ENCODE peak calls at places on chromosome 13, in ten cellular contexts. E is H1, L is K562, C is HCT116, R is A549, H is GM12878, F is endothelial cell of umbilical vein, T is WTC11, Q is HepG2, M is SK-N-SH. Y is an unnamed sample.

GRCh38 chr13:64339373-64340063 is 2890.6 kb downstream of the PCDH9 start:
- DNase-seq in R (no peak), Q (no peak), E (no peak), C (no peak), T (no peak), M (no peak), F (no peak), L (no peak), H (no peak), Y (no peak)

GRCh38 chr13:106433066-106433465 is 102.4 kb downstream of the EFNB2 start:
- DNase-seq in R (peak; percentile 4), H (no peak), Q (no peak), F (no peak), C (no peak), L (no peak), M (no peak), E (no peak), T (no peak), Y (no peak)

GRCh38 chr13:44365008-44365407 is 8.6 kb upstream of the SERP2 start:
- DNase-seq in H (no peak), T (no peak), Q (no peak), M (no peak), F (no peak), R (no peak), L (no peak), C (peak; percentile 21), E (no peak), Y (no peak)

GRCh38 chr13:44050450-44051063 is 170.9 kb downstream of the LACC1 start:
- DNase-seq in R (peak; percentile 38), E (no peak), L (peak; percentile 6), C (peak; percentile 32), Q (peak; percentile 7), M (peak; percentile 33), T (no peak), H (no peak), F (peak; percentile 49), Y (peak; percentile 21)

GRCh38 chr13:107874456-107874855 is 340.9 kb downstream of the LIG4 start:
- DNase-seq in R (no peak), H (no peak), M (no peak), C (no peak), Q (no peak), E (no peak), L (no peak), F (no peak), T (no peak), Y (no peak)

GRCh38 chr13:110312669-110313031 is 5.6 kb downstream of the COL4A2 start:
- DNase-seq in E (no peak), L (no peak), F (no peak), M (no peak), R (peak; percentile 27), C (no peak), T (no peak), Q (no peak), H (no peak), Y (peak; percentile 8)

GRCh38 chr13:102240110-102240509 is 161.7 kb downstream of the FGF14 start:
- DNase-seq in C (no peak), E (no peak), R (no peak), L (no peak), T (no peak), Q (no peak), M (peak; percentile 10), H (no peak), F (no peak), Y (no peak)

GRCh38 chr13:75901509-75901908 is 265.4 kb downstream of the LMO7 start:
- DNase-seq in C (no peak), H (no peak), F (no peak), Q (no peak), M (no peak), L (no peak), T (no peak), R (no peak), E (no peak), Y (no peak)

GRCh38 chr13:108924154-108924940 is 294.9 kb downstream of the MYO16 start:
- DNase-seq in C (no peak), E (no peak), T (no peak), H (no peak), Q (no peak), F (no peak), R (no peak), M (no peak), L (no peak), Y (peak; percentile 30)

GRCh38 chr13:38519229-38519910 is 167.5 kb upstream of the FREM2 start:
- DNase-seq in F (no peak), T (no peak), L (no peak), Q (no peak), H (no peak), R (no peak), C (no peak), E (peak; percentile 58), M (no peak), Y (no peak)
- TF ChIP-seq MAX in F (no peak), T (no peak), L (no peak), Q (no peak), H (no peak), R (no peak), C (no peak), E (no peak), M (no peak), Y (no peak)

DNA sequence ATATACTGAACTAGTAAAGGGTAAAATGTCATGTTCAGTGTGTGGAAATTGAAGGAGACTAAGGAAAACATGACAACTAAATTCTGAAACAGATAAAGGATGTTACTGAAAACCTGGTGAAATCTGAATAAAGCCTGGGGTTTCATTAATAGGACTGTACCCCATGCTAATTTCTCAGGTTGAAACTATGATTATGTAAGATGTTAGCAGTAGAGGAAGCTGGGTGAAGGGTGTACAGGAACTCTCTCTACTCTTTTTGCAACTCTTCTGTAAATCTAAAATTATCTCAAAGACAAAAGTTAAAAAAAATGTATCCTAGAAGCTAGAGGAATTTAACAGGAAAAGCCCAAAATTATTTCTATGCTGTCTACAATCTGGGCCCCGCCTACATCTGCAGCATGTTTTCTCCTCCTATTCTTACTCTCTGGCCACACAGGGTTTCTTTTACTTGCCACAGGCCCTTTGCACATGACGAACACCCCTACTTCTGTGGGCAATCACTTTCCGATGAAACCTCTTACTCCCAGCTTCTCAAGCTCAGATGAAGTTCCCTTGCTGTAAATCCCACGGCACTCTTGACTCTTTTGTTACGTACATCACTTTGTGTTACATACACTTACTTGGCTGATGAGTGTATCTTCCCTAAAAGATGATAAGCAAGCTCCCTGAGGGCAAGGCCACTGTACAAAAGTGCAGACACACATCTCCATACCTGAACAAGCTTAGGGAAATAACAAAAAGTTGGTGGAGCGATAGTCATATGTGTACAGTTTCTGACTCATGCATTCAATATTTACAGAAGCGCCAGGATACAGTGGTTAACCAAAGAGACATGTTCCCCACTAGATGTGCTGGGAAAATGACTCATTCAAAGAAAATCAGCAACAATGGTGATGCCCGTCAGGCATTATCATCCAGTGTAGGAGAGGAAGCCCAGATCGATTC is 32.6 kb downstream of the RUBCNL start:
- DNase-seq in R (peak; percentile 78), F (peak; percentile 14), E (no peak), C (peak; percentile 48), T (no peak), M (no peak), L (no peak), H (peak; percentile 53), Q (peak; percentile 68), Y (peak; percentile 88)
- TF ChIP-seq CTCF in R (no peak), F (no peak), E (no peak), C (no peak), T (no peak), M (no peak), L (no peak), H (no peak), Q (no peak), Y (no peak)

DNA sequence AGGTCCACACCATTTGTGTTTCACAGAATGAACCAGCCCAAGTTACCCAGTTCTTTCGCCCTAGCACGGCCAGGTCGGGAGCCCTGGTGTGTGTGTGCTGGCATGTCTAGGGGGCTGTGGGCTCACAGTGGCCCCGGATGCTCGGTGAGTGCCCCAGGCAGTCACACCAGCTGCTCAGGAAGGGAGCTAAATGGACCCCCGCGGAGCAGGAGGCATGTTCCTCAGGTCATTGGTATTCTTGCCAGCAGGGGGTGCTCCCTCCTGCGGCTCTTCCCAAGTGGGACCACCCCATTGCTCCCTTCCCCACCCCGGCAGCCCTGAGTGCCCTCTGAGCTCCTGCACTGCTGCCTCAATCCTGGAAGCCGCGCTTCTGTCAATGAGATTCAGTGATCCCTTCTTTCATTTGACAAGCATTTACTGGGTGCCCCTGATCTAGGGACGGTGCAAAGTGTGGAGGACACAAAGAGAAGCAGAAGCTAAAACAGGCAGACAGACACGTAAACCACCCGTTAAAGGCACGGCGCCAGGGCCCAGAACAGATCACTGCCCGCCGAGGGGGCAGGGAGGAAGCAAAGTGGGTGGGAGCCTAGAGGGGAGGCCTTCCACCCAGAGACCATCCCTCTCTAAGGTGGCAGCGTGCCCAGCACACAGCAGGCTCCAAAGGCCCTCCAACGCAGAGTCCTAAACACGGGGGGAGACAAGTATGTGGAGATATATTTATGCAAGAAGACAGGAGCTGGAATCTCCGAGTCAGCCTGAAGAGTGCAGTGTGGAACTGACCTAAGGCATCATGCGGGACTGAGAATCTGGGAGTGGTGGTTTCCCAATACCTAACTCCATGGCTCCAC is 5.2 kb upstream of the ADPRHL1 start:
- DNase-seq in H (no peak), T (peak; percentile 42), C (no peak), Q (peak; percentile 13), L (peak; percentile 23), F (no peak), M (peak; percentile 89), E (no peak), R (peak; percentile 21), Y (peak; percentile 46)
- TF ChIP-seq MAX in H (no peak), T (no peak), C (no peak), Q (no peak), L (no peak), F (no peak), M (no peak), E (no peak), R (no peak), Y (no peak)

GRCh38 chr13:97853550-97853949 is 99.9 kb upstream of the IPO5 start:
- DNase-seq in E (no peak), F (no peak), M (no peak), H (no peak), C (no peak), T (no peak), Q (no peak), L (no peak), R (no peak), Y (no peak)

GRCh38 chr13:97848886-97849285 is 104.6 kb upstream of the IPO5 start:
- DNase-seq in E (no peak), M (no peak), F (peak; percentile 91), C (no peak), T (no peak), H (no peak), R (no peak), L (no peak), Q (no peak), Y (no peak)

GRCh38 chr13:97852181-97852874 is 101.1 kb upstream of the IPO5 start:
- DNase-seq in L (no peak), T (no peak), H (no peak), Q (no peak), R (no peak), C (no peak), M (no peak), E (no peak), F (no peak), Y (no peak)

GRCh38 chr13:97851269-97851668 is 102.2 kb upstream of the IPO5 start:
- DNase-seq in H (no peak), T (no peak), R (peak; percentile 3), F (no peak), L (no peak), M (no peak), Q (no peak), C (no peak), E (no peak), Y (peak; percentile 23)

DNA sequence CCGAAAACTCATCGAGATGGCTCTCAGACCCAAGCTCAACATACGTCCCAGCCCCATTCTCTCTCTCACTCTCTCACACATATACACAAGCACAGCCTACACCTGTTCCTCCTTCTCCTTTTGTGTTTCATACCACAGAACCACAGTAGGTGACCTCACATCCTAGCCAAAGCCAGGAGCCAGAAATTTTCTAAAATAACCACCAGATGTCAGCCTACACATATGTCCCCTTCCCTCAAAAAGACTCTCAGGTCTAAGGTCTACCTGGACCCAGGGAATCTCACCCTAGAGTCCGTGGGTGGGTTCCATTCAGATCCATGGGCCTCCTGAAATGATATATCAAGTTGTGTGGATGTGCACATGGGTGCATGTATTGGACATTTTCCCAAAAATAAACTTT is 104.2 kb upstream of the IPO5 start:
- DNase-seq in H (peak; percentile 8), R (peak; percentile 24), C (peak; percentile 34), T (no peak), M (peak; percentile 15), L (peak; percentile 16), Q (peak; percentile 36), E (no peak), F (peak; percentile 66), Y (peak; percentile 39)
- TF ChIP-seq CTCF in H (peak; percentile 21), R (peak; percentile 53), C (peak; percentile 53), T (no peak), M (peak; percentile 58), L (peak; percentile 24), Q (peak; percentile 71), E (peak; percentile 60), F (peak; percentile 39), Y (peak; percentile 27)